ENCODE peak calls at places on chromosomes 11 and 22, in eight cellular contexts. C, P, O, I, J, G, R and T are unnamed samples.

GRCh38 chr11:70530010-70530409 is 131.7 kb downstream of the CTTN start:
- DNase-seq in O (no peak), R (no peak), G (no peak), J (no peak), P (no peak), C (no peak), I (no peak), T (no peak)

GRCh38 chr11:86177319-86177718 is 67.2 kb upstream of the EED start:
- DNase-seq in R (no peak), P (no peak), I (no peak), J (no peak), C (no peak), O (no peak), G (no peak), T (peak)

GRCh38 chr11:32809313-32809712 is 14.9 kb upstream of the CCDC73 start:
- DNase-seq in I (peak), P (peak), C (peak), R (peak), O (peak), J (peak), G (peak), T (peak)

GRCh38 chr11:93216511-93217121 is 18.8 kb upstream of the SLC36A4 start:
- DNase-seq in J (no peak), G (no peak), O (no peak), C (no peak), P (no peak), I (no peak), R (no peak), T (no peak)

GRCh38 chr11:40271361-40271760 is 1188.1 kb downstream of the LRRC4C start:
- DNase-seq in O (no peak), C (no peak), P (no peak), I (no peak), R (no peak), G (no peak), J (no peak), T (no peak)

GRCh38 chr22:31244044-31244942 is 32.2 kb downstream of the LIMK2 start:
- DNase-seq in J (no peak), P (peak), C (peak), G (no peak), I (peak), O (peak), R (peak), T (peak)

GRCh38 chr11:90737328-90738050 is 514.6 kb upstream of the CHORDC1 start:
- DNase-seq in O (no peak), R (peak), P (no peak), I (no peak), C (no peak), G (no peak), J (no peak), T (peak)

GRCh38 chr11:28961726-28962125 is 853.5 kb downstream of the METTL15 start:
- DNase-seq in G (no peak), O (no peak), C (no peak), J (no peak), R (no peak), I (peak), P (peak), T (no peak)

GRCh38 chr11:130999086-130999485 is 82.8 kb upstream of the SNX19 start:
- DNase-seq in O (no peak), I (peak), J (no peak), G (no peak), P (peak), R (no peak), C (peak), T (peak)

GRCh38 chr22:36565686-36566085 is 36.7 kb upstream of the EIF3D start:
- DNase-seq in I (peak), J (no peak), P (peak), R (no peak), O (no peak), C (no peak), G (no peak), T (no peak)

GRCh38 chr22:45996241-45997076 is 19.5 kb upstream of the WNT7B start:
- DNase-seq in I (no peak), O (no peak), J (no peak), G (no peak), P (no peak), R (no peak), C (peak), T (peak)

GRCh38 chr22:45993841-45994240 is 16.9 kb upstream of the WNT7B start:
- DNase-seq in P (no peak), I (no peak), J (no peak), G (no peak), C (no peak), O (no peak), R (no peak), T (no peak)

GRCh38 chr22:45993143-45993692 is 16.3 kb upstream of the WNT7B start:
- DNase-seq in R (no peak), I (no peak), O (no peak), J (no peak), P (no peak), G (no peak), C (no peak), T (no peak)

GRCh38 chr22:45995405-45996101 is 18.6 kb upstream of the WNT7B start:
- DNase-seq in O (no peak), P (no peak), C (no peak), J (no peak), R (no peak), I (no peak), G (no peak), T (no peak)

GRCh38 chr22:45994516-45995404 is 17.8 kb upstream of the WNT7B start:
- DNase-seq in G (peak), J (peak), O (peak), R (peak), C (peak), I (peak), P (no peak), T (peak)
- TF ChIP-seq CTCF in G (peak), J (peak), O (peak), R (peak), C (peak), I (peak), P (peak), T (peak)

GRCh38 chr11:133993107-133993506 is 36.3 kb upstream of the IGSF9B start:
- DNase-seq in O (no peak), G (no peak), C (no peak), I (no peak), J (no peak), P (no peak), R (no peak), T (no peak)
- H3K4me3 ChIP-seq in O (no peak), G (no peak), C (no peak), I (no peak), J (no peak), P (no peak), R (no peak), T (no peak)

GRCh38 chr11:126473269-126473668 is 117.8 kb downstream of the ST3GAL4 start:
- DNase-seq in I (no peak), C (no peak), O (no peak), J (no peak), P (no peak), G (no peak), R (no peak), T (no peak)
- TF ChIP-seq CTCF in I (no peak), C (no peak), O (no peak), J (no peak), P (no peak), G (no peak), R (no peak), T (no peak)

GRCh38 chr11:82450996-82451395 is 282.7 kb downstream of the FAM181B start:
- DNase-seq in I (no peak), O (no peak), J (no peak), G (no peak), P (no peak), R (no peak), C (no peak), T (no peak)
- H3K4me3 ChIP-seq in I (no peak), O (no peak), J (no peak), G (no peak), P (no peak), R (no peak), C (no peak), T (no peak)